ENCODE peak calls at places on chromosome 9, in four cellular contexts. P is ovary, L is heart left ventricle, W is endothelial cell of umbilical vein. U is an unnamed sample.

GRCh38 chr9:16784002-16784401 is 86.5 kb downstream of the BNC2 start:
- DNase-seq in P (no peak), L (no peak), W (no peak), U (no peak)

GRCh38 chr9:123326662-123327093 is 29.3 kb upstream of the CRB2 start:
- DNase-seq in P (no peak), L (no peak), W (no peak), U (no peak)

GRCh38 chr9:136907011-136907914 is 20.9 kb downstream of the TRAF2 start:
- DNase-seq in P (no peak), L (no peak), W (no peak), U (no peak)

GRCh38 chr9:81116340-81117207 is 572.8 kb downstream of the TLE1 start:
- DNase-seq in P (no peak), L (no peak), W (no peak), U (no peak)

GRCh38 chr9:108517591-108518365 is 338.0 kb downstream of the ACTL7B start:
- DNase-seq in P (no peak), L (no peak), W (no peak), U (no peak)

GRCh38 chr9:136978073-136978864 is 965 bp downstream of the PTGDS start:
- DNase-seq in P (peak; percentile 66), L (peak; percentile 88), W (peak; percentile 39), U (peak; percentile 57)

GRCh38 chr9:27260789-27261516 is 36.0 kb downstream of the EQTN start:
- DNase-seq in P (no peak), L (no peak), W (no peak), U (no peak)

GRCh38 chr9:106653111-106653697 is 209.8 kb upstream of the ZNF462 start:
- DNase-seq in P (no peak), L (peak; percentile 28), W (no peak), U (no peak)

GRCh38 chr9:81964216-81965171 is 21.2 kb downstream of the SPATA31D3 start:
- DNase-seq in P (no peak), L (no peak), W (no peak), U (no peak)

GRCh38 chr9:127776919-127777280 is 1.6 kb downstream of the SH2D3C start:
- DNase-seq in P (no peak), L (no peak), W (no peak), U (no peak)

GRCh38 chr9:108842610-108843295 is 13.0 kb downstream of the ACTL7B start:
- DNase-seq in P (no peak), L (no peak), W (peak; percentile 76), U (peak; percentile 73)

GRCh38 chr9:27203783-27204182 is 93.2 kb downstream of the EQTN start:
- DNase-seq in P (no peak), L (no peak), W (no peak), U (no peak)

GRCh38 chr9:26955222-26955903 is 849 bp upstream of the IFT74 start:
- DNase-seq in P (no peak), L (no peak), W (no peak), U (no peak)

GRCh38 chr9:130927338-130927737 is 11.7 kb downstream of the FIBCD1 start:
- DNase-seq in P (no peak), L (no peak), W (no peak), U (no peak)

GRCh38 chr9:16744386-16744785 is 126.1 kb downstream of the BNC2 start:
- DNase-seq in P (no peak), L (no peak), W (no peak), U (no peak)

GRCh38 chr9:120886490-120886967 is 9.5 kb upstream of the PHF19 start:
- DNase-seq in P (no peak), L (peak; percentile 44), W (no peak), U (no peak)

GRCh38 chr9:97859346-97859745 is 6.3 kb downstream of the FOXE1 start:
- DNase-seq in P (no peak), L (no peak), W (no peak), U (no peak)

GRCh38 chr9:97900738-97901565 is 21.3 kb downstream of the TRMO start:
- DNase-seq in P (no peak), L (no peak), W (peak; percentile 45), U (no peak)

GRCh38 chr9:103361906-103362305 is 366.8 kb downstream of the CYLC2 start:
- DNase-seq in P (no peak), L (no peak), W (no peak), U (no peak)

GRCh38 chr9:14350766-14351165 is 36.8 kb upstream of the NFIB start:
- DNase-seq in P (no peak), L (peak; percentile 55), W (peak; percentile 62), U (no peak)

GRCh38 chr9:127803507-127804352 is 1.0 kb downstream of the FPGS start:
- DNase-seq in P (no peak), L (no peak), W (no peak), U (no peak)

GRCh38 chr9:23590601-23591000 is 235.4 kb downstream of the ELAVL2 start:
- DNase-seq in P (no peak), L (no peak), W (peak; percentile 34), U (no peak)

GRCh38 chr9:69056416-69056815 is 20.9 kb downstream of the FXN start:
- DNase-seq in P (no peak), L (no peak), W (no peak), U (peak; percentile 28)

GRCh38 chr9:621199-621860 is 220.2 kb upstream of the DMRT1 start:
- DNase-seq in P (no peak), L (no peak), W (no peak), U (no peak)

GRCh38 chr9:124835026-124835501 is 18.2 kb upstream of the WDR38 start:
- DNase-seq in P (peak; percentile 80), L (peak; percentile 91), W (peak; percentile 78), U (peak; percentile 89)

GRCh38 chr9:31210982-31211570 is 1173.4 kb upstream of the ACO1 start:
- DNase-seq in P (no peak), L (no peak), W (no peak), U (no peak)

GRCh38 chr9:132878695-132879064 is at the start of gene SPACA9:
- DNase-seq in P (peak; percentile 76), L (peak; percentile 74), W (peak; percentile 46), U (peak; percentile 95)

GRCh38 chr9:130186839-130187522 is 14.8 kb downstream of the NCS1 start:
- DNase-seq in P (peak; percentile 58), L (peak; percentile 59), W (no peak), U (no peak)

GRCh38 chr9:128829477-128830251 is at the start of gene SPOUT1:
- DNase-seq in P (peak; percentile 92), L (peak; percentile 95), W (peak; percentile 92), U (peak; percentile 98)
- TF ChIP-seq POLR2A in P (peak; percentile 43), L (no peak), W (peak; percentile 87), U (no peak)

DNA sequence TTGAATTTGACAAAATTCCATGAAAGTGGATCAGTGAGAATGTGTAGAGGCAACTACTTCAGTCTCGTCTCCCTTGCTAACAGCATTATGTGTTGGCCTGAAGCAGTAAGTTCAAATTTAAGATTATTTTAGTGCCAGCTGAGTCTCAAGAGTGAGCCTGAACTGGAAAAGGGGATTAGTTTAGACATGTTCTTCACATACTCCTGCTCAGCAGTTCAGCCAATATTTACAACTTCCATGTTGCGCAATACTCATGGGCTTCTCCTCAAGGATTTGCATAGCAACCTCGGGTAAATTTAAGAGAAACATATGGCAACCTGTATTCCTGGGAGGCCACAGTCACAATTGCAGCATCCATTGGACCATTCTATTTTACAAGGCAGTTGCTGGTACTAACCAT is 553.8 kb downstream of the PTPRD start:
- DNase-seq in P (no peak), L (no peak), W (no peak), U (no peak)
- TF ChIP-seq CTCF in P (no peak), L (no peak), W (no peak), U (no peak)

DNA sequence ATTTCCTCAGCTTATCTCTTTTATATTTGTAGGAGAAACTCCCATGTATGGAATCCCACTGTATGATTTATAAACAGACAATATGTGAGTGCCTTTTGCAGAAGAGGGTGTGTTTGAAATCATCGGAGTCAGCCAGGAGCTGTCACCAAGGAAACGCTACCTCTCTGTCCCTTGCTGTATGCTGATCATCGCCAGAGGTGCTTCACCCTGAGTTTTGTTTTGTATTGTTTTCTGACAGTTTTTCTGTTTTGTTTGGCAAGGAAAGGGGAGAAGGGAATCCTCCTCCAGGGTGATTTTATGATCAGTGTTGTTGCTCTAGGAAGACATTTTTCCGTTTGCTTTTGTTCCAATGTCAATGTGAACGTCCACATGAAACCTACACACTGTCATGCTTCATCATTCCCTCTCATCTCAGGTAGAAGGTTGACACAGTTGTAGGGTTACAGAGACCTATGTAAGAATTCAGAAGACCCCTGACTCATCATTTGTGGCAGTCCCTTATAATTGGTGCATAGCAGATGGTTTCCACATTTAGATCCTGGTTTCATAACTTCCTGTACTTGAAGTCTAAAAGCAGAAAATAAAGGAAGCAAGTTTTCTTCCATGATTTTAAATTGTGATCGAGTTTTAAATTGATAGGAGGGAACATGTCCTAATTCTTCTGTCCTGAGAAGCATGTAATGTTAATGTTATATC is 18.0 kb upstream of the CTSL start:
- DNase-seq in P (no peak), L (no peak), W (no peak), U (no peak)
- TF ChIP-seq POLR2A in P (no peak), L (no peak), W (no peak), U (no peak)

DNA sequence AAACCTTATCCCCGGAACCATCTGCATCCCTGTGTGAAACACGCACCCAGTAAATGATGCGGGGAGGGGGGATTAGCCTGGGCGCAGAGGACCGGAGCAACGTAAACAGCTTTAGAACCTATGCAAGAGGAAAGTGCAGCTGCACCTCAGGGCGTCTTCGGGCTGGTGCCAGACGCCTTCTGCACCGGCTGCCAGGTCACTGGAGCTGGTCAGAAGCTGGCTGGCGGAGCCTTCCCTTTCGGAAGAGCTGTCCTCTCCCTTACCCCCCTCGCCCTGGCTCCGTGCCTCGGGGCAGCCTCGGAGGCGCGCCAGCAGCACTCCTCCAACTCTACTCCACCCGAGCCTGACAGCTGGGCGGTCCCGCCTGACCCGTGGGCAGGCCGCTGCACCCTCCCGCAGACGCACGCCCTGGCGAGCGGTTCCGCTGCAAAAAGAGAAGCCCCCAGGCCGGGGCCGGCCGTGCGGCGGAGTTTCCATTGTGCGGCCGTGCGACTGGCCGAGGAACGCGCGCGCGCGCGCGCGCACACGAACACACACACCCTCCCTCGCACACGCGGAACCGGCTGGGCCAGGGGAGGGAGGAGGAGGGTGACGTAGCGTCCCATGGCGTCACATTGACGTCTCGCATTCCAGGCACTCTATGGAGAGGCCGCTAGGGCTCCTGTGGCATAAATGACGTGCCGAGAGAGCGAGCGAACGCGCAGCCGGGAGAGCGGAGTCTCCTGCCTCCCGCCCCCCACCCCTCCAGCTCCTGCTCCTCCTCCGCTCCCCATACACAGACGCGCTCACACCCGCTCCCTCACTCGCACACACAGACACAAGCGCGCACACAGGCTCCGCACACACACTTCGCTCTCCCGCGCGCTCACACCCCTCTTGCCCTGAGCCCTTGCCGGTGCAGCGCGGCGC is at the start of gene NR4A3:
- DNase-seq in P (peak; percentile 96), L (peak; percentile 98), W (peak; percentile 96), U (peak; percentile 90)
- TF ChIP-seq CTCF in P (peak; percentile 11), L (peak; percentile 13), W (no peak), U (no peak)

U was measured in lower leg skin.